ENCODE peak calls at places on chromosomes 16 and 17, in four cellular contexts. V is SK-N-SH, I is K562, C is HepG2. M is an unnamed sample.

GRCh38 chr17:37219876-37220608 is 155.7 kb upstream of the C17orf78 start:
- DNase-seq in V (no peak), I (no peak), C (no peak), M (no peak)

GRCh38 chr16:68936729-68937631 is 93.6 kb downstream of the TANGO6 start:
- DNase-seq in V (no peak), I (no peak), C (no peak), M (no peak)

GRCh38 chr17:49779730-49780220 is 8.7 kb upstream of the KAT7 start:
- DNase-seq in V (peak), I (peak), C (peak), M (peak)

GRCh38 chr17:35766903-35767510 is 6.3 kb downstream of the C17orf50 start:
- DNase-seq in V (peak), I (peak), C (no peak), M (no peak)

GRCh38 chr16:68704232-68704867 is 32.7 kb upstream of the CDH1 start:
- DNase-seq in V (peak), I (peak), C (peak), M (peak)

GRCh38 chr17:76738468-76738850 is 540 bp downstream of the MFSD11 start:
- DNase-seq in V (peak), I (no peak), C (no peak), M (no peak)

GRCh38 chr17:17778308-17779014 is 58.3 kb downstream of the SREBF1 start:
- DNase-seq in V (peak), I (no peak), C (no peak), M (no peak)

GRCh38 chr17:80429356-80430275 is 14.6 kb downstream of the ENDOV start:
- DNase-seq in V (no peak), I (no peak), C (no peak), M (no peak)

GRCh38 chr16:79801550-79802090 is 201.1 kb upstream of the MAF start:
- DNase-seq in V (no peak), I (no peak), C (no peak), M (no peak)

GRCh38 chr17:233473-233941 is 52.1 kb upstream of the DOC2B start:
- DNase-seq in V (no peak), I (no peak), C (peak), M (no peak)

GRCh38 chr17:38428150-38428642 is at the start of gene ARHGAP23:
- DNase-seq in V (peak), I (peak), C (no peak), M (no peak)

GRCh38 chr16:35249051-35249450 is 1789.6 kb downstream of the TP53TG3F start:
- DNase-seq in V (no peak), I (no peak), C (no peak), M (no peak)

GRCh38 chr17:81037026-81037782 is 2.3 kb downstream of the BAIAP2 start:
- DNase-seq in V (no peak), I (no peak), C (peak), M (no peak)

GRCh38 chr17:42980766-42981397 is 517 bp downstream of the RUNDC1 start:
- DNase-seq in V (peak), I (peak), C (peak), M (peak)

GRCh38 chr16:88651276-88651988 is 579 bp upstream of the CYBA start:
- DNase-seq in V (peak), I (peak), C (peak), M (peak)

GRCh38 chr17:31674305-31674704 is 184.7 kb downstream of the COPRS start:
- DNase-seq in V (no peak), I (no peak), C (no peak), M (no peak)

DNA sequence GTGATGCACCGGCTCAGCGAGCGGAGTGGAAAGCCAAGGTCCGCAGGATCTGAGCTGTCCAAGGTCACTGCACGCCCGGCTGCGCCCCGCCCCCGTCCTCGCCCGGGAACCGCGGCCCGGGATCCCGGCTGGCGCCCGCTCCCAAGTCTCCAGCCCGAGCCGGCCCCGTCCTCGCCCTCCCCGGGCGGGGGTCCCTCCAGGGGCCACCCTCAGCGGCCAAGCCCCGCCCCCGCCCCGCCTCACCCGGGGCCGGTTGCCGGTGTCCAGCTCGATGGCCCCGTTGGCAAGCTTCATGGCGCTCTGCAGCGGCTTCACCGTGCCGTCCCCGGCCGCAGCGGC is 209 bp downstream of the VPS9D1 start:
- DNase-seq in V (peak), I (peak), C (peak), M (no peak)
- TF ChIP-seq ELF1 in V (no peak), I (no peak), C (no peak), M (no peak)

GRCh38 chr16:84275562-84276151 is 19.0 kb upstream of the WFDC1 start:
- DNase-seq in V (no peak), I (no peak), C (no peak), M (no peak)
- TF ChIP-seq ELF1 in V (no peak), I (no peak), C (no peak), M (no peak)

GRCh38 chr17:73769480-73769879 is 125.2 kb upstream of the SDK2 start:
- DNase-seq in V (peak), I (no peak), C (no peak), M (no peak)

GRCh38 chr17:73770115-73770848 is 126.0 kb upstream of the SDK2 start:
- DNase-seq in V (peak), I (no peak), C (no peak), M (peak)

GRCh38 chr17:73768691-73769090 is 124.4 kb upstream of the SDK2 start:
- DNase-seq in V (no peak), I (no peak), C (no peak), M (no peak)

GRCh38 chr17:73765824-73766563 is 121.7 kb upstream of the SDK2 start:
- DNase-seq in V (no peak), I (no peak), C (no peak), M (no peak)

DNA sequence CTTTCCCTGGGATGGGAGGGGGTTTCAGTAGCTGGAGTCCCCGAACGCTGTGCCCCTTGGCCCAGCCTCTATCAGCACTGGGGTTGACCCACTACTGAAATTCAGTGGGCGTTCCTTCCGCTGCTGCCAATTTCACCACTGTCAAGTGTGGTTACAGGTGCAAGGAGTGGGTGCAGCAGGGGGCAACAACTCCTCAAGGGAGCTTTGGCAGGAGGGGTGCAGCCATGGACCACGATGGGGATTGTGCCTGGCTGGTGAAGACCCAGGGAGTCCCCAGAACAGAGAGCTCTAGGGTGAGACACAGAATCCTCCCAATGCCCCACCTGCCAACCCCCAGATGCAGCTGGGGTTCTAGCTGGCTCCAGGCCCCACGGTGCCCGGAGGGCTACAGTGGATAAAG is 123.5 kb upstream of the SDK2 start:
- DNase-seq in V (no peak), I (no peak), C (no peak), M (no peak)
- TF ChIP-seq ELF1 in V (no peak), I (no peak), C (no peak), M (no peak)

DNA sequence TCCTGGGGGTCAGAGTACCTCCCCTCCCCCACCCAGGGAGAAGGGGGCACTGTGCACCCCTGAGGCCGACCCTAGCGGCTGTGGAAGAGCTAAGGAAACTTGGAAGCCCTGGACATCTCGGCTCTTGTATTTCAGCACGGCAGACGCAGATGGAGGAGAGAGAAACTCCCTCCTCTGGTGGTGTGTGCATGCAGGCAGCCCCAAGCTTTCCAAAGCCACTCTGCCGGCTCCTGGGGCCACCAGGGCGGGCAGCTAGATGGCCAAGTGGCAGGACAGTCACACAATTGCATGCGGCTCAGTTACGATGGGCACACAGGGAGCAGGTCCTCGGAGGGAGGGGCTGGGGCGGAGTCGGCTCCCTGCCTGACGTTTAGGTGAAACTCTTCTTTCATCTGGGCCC is 195.5 kb downstream of the RBFOX3 start:
- DNase-seq in V (no peak), I (no peak), C (no peak), M (no peak)
- TF ChIP-seq ELF1 in V (no peak), I (no peak), C (no peak), M (no peak)